ENCODE peak calls at places on chromosomes 5 and 9, in ten cellular contexts. B, L, A, S, T, P, U, K, N and Y are unnamed samples.

GRCh38 chr9:972512-973294 is 3.8 kb upstream of the DMRT3 start:
- DNase-seq in B (peak; percentile 38), L (no peak), A (no peak), S (no peak), T (peak; percentile 83), P (no peak), U (no peak), K (no peak), N (no peak), Y (no peak)

GRCh38 chr5:108141676-108142075 is 240.2 kb downstream of the FBXL17 start:
- DNase-seq in B (no peak), L (no peak), A (no peak), S (no peak), T (no peak), P (no peak), U (no peak), K (no peak), N (no peak), Y (no peak)

GRCh38 chr5:172479034-172479783 is 24.9 kb upstream of the SH3PXD2B start:
- DNase-seq in B (peak; percentile 79), L (peak; percentile 47), A (peak; percentile 88), S (peak; percentile 25), T (peak; percentile 90), P (peak; percentile 95), U (no peak), K (peak; percentile 58), N (no peak), Y (peak; percentile 79)

GRCh38 chr5:38899936-38900335 is 54.1 kb downstream of the OSMR start:
- DNase-seq in B (no peak), L (no peak), A (no peak), S (no peak), T (no peak), P (no peak), U (no peak), K (no peak), N (no peak), Y (no peak)

GRCh38 chr5:138985683-138986082 is 110.5 kb upstream of the LRRTM2 start:
- DNase-seq in B (no peak), L (no peak), A (peak; percentile 62), S (no peak), T (peak; percentile 32), P (no peak), U (no peak), K (no peak), N (no peak), Y (no peak)

GRCh38 chr9:105554042-105554441 is 3.9 kb upstream of the FKTN start:
- DNase-seq in B (no peak), L (no peak), A (no peak), S (no peak), T (no peak), P (no peak), U (no peak), K (no peak), N (no peak), Y (no peak)

GRCh38 chr9:125260564-125260963 is 1.1 kb upstream of the GAPVD1 start:
- DNase-seq in B (no peak), L (no peak), A (no peak), S (no peak), T (no peak), P (peak; percentile 69), U (no peak), K (no peak), N (no peak), Y (no peak)

GRCh38 chr5:64947031-64947430 is 178.3 kb downstream of the CWC27 start:
- DNase-seq in B (no peak), L (no peak), A (no peak), S (no peak), T (no peak), P (no peak), U (no peak), K (no peak), N (no peak), Y (no peak)

GRCh38 chr5:157994906-157995519 is 136.1 kb upstream of the CLINT1 start:
- DNase-seq in B (peak; percentile 78), L (no peak), A (peak; percentile 71), S (peak; percentile 32), T (peak; percentile 87), P (peak; percentile 79), U (peak; percentile 28), K (no peak), N (no peak), Y (peak; percentile 72)

GRCh38 chr9:73151653-73152382 is at the start of gene ANXA1:
- DNase-seq in B (no peak), L (no peak), A (no peak), S (peak; percentile 29), T (no peak), P (peak; percentile 92), U (no peak), K (no peak), N (no peak), Y (no peak)

GRCh38 chr9:71446081-71446480 is 322.2 kb downstream of the CEMIP2 start:
- DNase-seq in B (no peak), L (peak; percentile 64), A (no peak), S (no peak), T (no peak), P (no peak), U (no peak), K (no peak), N (no peak), Y (no peak)

GRCh38 chr5:151130235-151130921 is 27.2 kb downstream of the ANXA6 start:
- DNase-seq in B (no peak), L (no peak), A (no peak), S (no peak), T (no peak), P (no peak), U (no peak), K (no peak), N (no peak), Y (no peak)

GRCh38 chr9:123514766-123515165 is 158.8 kb downstream of the CRB2 start:
- DNase-seq in B (no peak), L (no peak), A (no peak), S (no peak), T (no peak), P (no peak), U (no peak), K (no peak), N (no peak), Y (no peak)

GRCh38 chr5:128637031-128637430 is 99.0 kb upstream of the FBN2 start:
- DNase-seq in B (no peak), L (no peak), A (no peak), S (no peak), T (no peak), P (peak; percentile 73), U (no peak), K (no peak), N (no peak), Y (no peak)

GRCh38 chr5:85590764-85591163 is 1027.0 kb upstream of the COX7C start:
- DNase-seq in B (no peak), L (no peak), A (no peak), S (no peak), T (no peak), P (no peak), U (no peak), K (no peak), N (no peak), Y (no peak)

GRCh38 chr9:113350338-113350672 is 964 bp downstream of the BSPRY start:
- DNase-seq in B (no peak), L (no peak), A (no peak), S (no peak), T (no peak), P (no peak), U (no peak), K (no peak), N (no peak), Y (no peak)

GRCh38 chr9:129337287-129338140 is 159.5 kb upstream of the IER5L start:
- DNase-seq in B (no peak), L (no peak), A (no peak), S (no peak), T (no peak), P (no peak), U (no peak), K (no peak), N (no peak), Y (no peak)

GRCh38 chr5:109693535-109694152 is 3.9 kb downstream of the MAN2A1 start:
- DNase-seq in B (no peak), L (no peak), A (no peak), S (no peak), T (no peak), P (peak; percentile 41), U (no peak), K (no peak), N (no peak), Y (no peak)

GRCh38 chr5:133841831-133842750 is 126.3 kb downstream of the C5orf15 start:
- DNase-seq in B (no peak), L (no peak), A (peak; percentile 52), S (no peak), T (no peak), P (no peak), U (no peak), K (no peak), N (no peak), Y (no peak)

GRCh38 chr5:140205216-140205615 is 30.2 kb downstream of the CYSTM1 start:
- DNase-seq in B (no peak), L (no peak), A (no peak), S (no peak), T (no peak), P (no peak), U (no peak), K (no peak), N (no peak), Y (no peak)

GRCh38 chr5:42553461-42553860 is 130.2 kb downstream of the GHR start:
- DNase-seq in B (no peak), L (no peak), A (no peak), S (no peak), T (no peak), P (no peak), U (no peak), K (no peak), N (no peak), Y (no peak)

GRCh38 chr5:150487199-150488061 is 20.5 kb upstream of the NDST1 start:
- DNase-seq in B (no peak), L (no peak), A (peak; percentile 72), S (no peak), T (no peak), P (peak; percentile 40), U (no peak), K (peak; percentile 54), N (no peak), Y (no peak)

GRCh38 chr9:133700861-133701320 is 37.3 kb downstream of the SARDH start:
- DNase-seq in B (no peak), L (no peak), A (no peak), S (no peak), T (no peak), P (no peak), U (no peak), K (no peak), N (no peak), Y (no peak)